ENCODE peak calls at places on chromosomes 3 and 15, in eight cellular contexts. G, X, E, L, B, K, Y and F are unnamed samples.

GRCh38 chr3:195042741-195043611 is 228.0 kb downstream of the XXYLT1 start:
- DNase-seq in G (no peak), X (no peak), E (no peak), L (no peak), B (no peak), K (no peak), Y (no peak), F (no peak)

GRCh38 chr3:39108309-39108708 is 829 bp downstream of the TTC21A start:
- DNase-seq in G (no peak), X (no peak), E (no peak), L (no peak), B (no peak), K (no peak), Y (no peak), F (peak)

GRCh38 chr3:71070497-71071465 is 512.7 kb downstream of the FOXP1 start:
- DNase-seq in G (no peak), X (no peak), E (no peak), L (no peak), B (no peak), K (no peak), Y (no peak), F (no peak)

GRCh38 chr15:100627789-100628395 is 25.5 kb downstream of the ASB7 start:
- DNase-seq in G (peak), X (peak), E (peak), L (peak), B (peak), K (peak), Y (peak), F (peak)

GRCh38 chr3:197371521-197372075 is 73.2 kb upstream of the DLG1 start:
- DNase-seq in G (no peak), X (no peak), E (no peak), L (no peak), B (no peak), K (peak), Y (no peak), F (no peak)

GRCh38 chr15:75712668-75713337 is at the start of gene CSPG4:
- DNase-seq in G (no peak), X (peak), E (no peak), L (no peak), B (no peak), K (no peak), Y (no peak), F (no peak)

GRCh38 chr3:69410301-69410700 is 24.4 kb upstream of the FRMD4B start:
- DNase-seq in G (peak), X (peak), E (peak), L (peak), B (peak), K (peak), Y (peak), F (peak)

GRCh38 chr3:61239871-61240270 is 11.4 kb downstream of the FHIT start:
- DNase-seq in G (no peak), X (no peak), E (no peak), L (no peak), B (no peak), K (peak), Y (peak), F (no peak)

GRCh38 chr3:72892081-72892763 is 4.4 kb downstream of the GXYLT2 start:
- DNase-seq in G (no peak), X (peak), E (no peak), L (no peak), B (no peak), K (peak), Y (peak), F (no peak)

GRCh38 chr15:40925863-40926658 is 3.1 kb upstream of the DLL4 start:
- DNase-seq in G (no peak), X (no peak), E (no peak), L (no peak), B (no peak), K (no peak), Y (no peak), F (no peak)

GRCh38 chr3:89380006-89380405 is 272.6 kb downstream of the EPHA3 start:
- DNase-seq in G (no peak), X (peak), E (no peak), L (no peak), B (no peak), K (no peak), Y (no peak), F (no peak)

GRCh38 chr3:194867270-194867983 is 181.7 kb downstream of the FAM43A start:
- DNase-seq in G (peak), X (peak), E (no peak), L (no peak), B (no peak), K (no peak), Y (no peak), F (no peak)

GRCh38 chr3:29683306-29683993 is 402.6 kb downstream of the RBMS3 start:
- DNase-seq in G (no peak), X (peak), E (no peak), L (peak), B (no peak), K (no peak), Y (no peak), F (no peak)

GRCh38 chr3:11367116-11367781 is 95.1 kb downstream of the ATG7 start:
- DNase-seq in G (peak), X (peak), E (no peak), L (no peak), B (no peak), K (no peak), Y (no peak), F (no peak)

GRCh38 chr15:68407141-68407885 is 24.6 kb downstream of the ITGA11 start:
- DNase-seq in G (no peak), X (no peak), E (no peak), L (no peak), B (no peak), K (no peak), Y (no peak), F (no peak)

GRCh38 chr3:50162034-50162883 is 7.1 kb downstream of the SEMA3F start:
- DNase-seq in G (no peak), X (no peak), E (no peak), L (no peak), B (no peak), K (no peak), Y (no peak), F (no peak)

GRCh38 chr3:160061525-160061924 is 72.9 kb downstream of the IL12A start:
- DNase-seq in G (no peak), X (no peak), E (no peak), L (no peak), B (no peak), K (no peak), Y (no peak), F (no peak)

GRCh38 chr3:9934235-9934621 is 594 bp downstream of the CRELD1 start:
- DNase-seq in G (no peak), X (no peak), E (no peak), L (no peak), B (no peak), K (no peak), Y (no peak), F (no peak)

GRCh38 chr3:46358466-46358865 is 4.6 kb downstream of the CCR2 start:
- DNase-seq in G (no peak), X (no peak), E (no peak), L (no peak), B (no peak), K (no peak), Y (no peak), F (no peak)

GRCh38 chr3:78562318-78562717 is 1205.5 kb downstream of the ROBO1 start:
- DNase-seq in G (no peak), X (no peak), E (no peak), L (no peak), B (no peak), K (no peak), Y (no peak), F (no peak)

GRCh38 chr15:89157918-89158564 is 63.3 kb downstream of the RLBP1 start:
- DNase-seq in G (no peak), X (no peak), E (no peak), L (no peak), B (no peak), K (no peak), Y (no peak), F (no peak)

GRCh38 chr15:69034352-69034751 is 19.9 kb downstream of the NOX5 start:
- DNase-seq in G (no peak), X (no peak), E (no peak), L (peak), B (no peak), K (no peak), Y (no peak), F (no peak)

GRCh38 chr3:44885618-44886017 is 11.2 kb downstream of the TGM4 start:
- DNase-seq in G (no peak), X (peak), E (no peak), L (no peak), B (no peak), K (no peak), Y (no peak), F (no peak)

GRCh38 chr15:47551079-47551478 is 166.2 kb upstream of the SEMA6D start:
- DNase-seq in G (no peak), X (no peak), E (no peak), L (no peak), B (no peak), K (no peak), Y (no peak), F (no peak)